ENCODE peak calls at places on chromosome X, in five cellular contexts. Z is Peyer's patch, P is stomach, N is IMR-90, F is ovary. R is an unnamed sample.

GRCh38 chrX:46325312-46325877 is 219.8 kb downstream of the ZNF674 start:
- DNase-seq in Z (no peak), P (no peak), N (peak; percentile 52), F (no peak), R (no peak)

GRCh38 chrX:85375333-85375738 is 4.1 kb downstream of the POF1B start:
- DNase-seq in Z (no peak), P (no peak), N (no peak), F (no peak), R (no peak)

GRCh38 chrX:55489315-55490009 is at the start of gene USP51:
- DNase-seq in Z (peak; percentile 43), P (peak; percentile 42), N (peak; percentile 51), F (peak; percentile 69), R (peak; percentile 55)

GRCh38 chrX:42673411-42673810 is 104.6 kb downstream of the PPP1R2C start:
- DNase-seq in Z (no peak), P (no peak), N (no peak), F (no peak), R (no peak)

GRCh38 chrX:102950908-102951866 is 14.1 kb downstream of the RAB40AL start:
- DNase-seq in Z (peak; percentile 34), P (peak; percentile 56), N (peak; percentile 27), F (peak; percentile 25), R (peak; percentile 72)

GRCh38 chrX:68998716-68999115 is 166.5 kb downstream of the PJA1 start:
- DNase-seq in Z (no peak), P (no peak), N (no peak), F (no peak), R (no peak)

GRCh38 chrX:56253832-56254703 is 21.9 kb downstream of the KLF8 start:
- DNase-seq in Z (no peak), P (no peak), N (no peak), F (no peak), R (no peak)

GRCh38 chrX:20309796-20310195 is 43.1 kb upstream of the RPS6KA3 start:
- DNase-seq in Z (no peak), P (no peak), N (peak; percentile 73), F (no peak), R (no peak)

GRCh38 chrX:113009005-113009404 is 168.4 kb upstream of the AMOT start:
- DNase-seq in Z (no peak), P (no peak), N (no peak), F (no peak), R (no peak)

GRCh38 chrX:119067023-119067739 is 5.6 kb upstream of the CT47C1 start:
- DNase-seq in Z (peak; percentile 51), P (peak; percentile 57), N (peak; percentile 49), F (peak; percentile 71), R (peak; percentile 46)

GRCh38 chrX:150690126-150690525 is 3.1 kb upstream of the MTMR1 start:
- DNase-seq in Z (no peak), P (no peak), N (peak; percentile 92), F (no peak), R (peak; percentile 19)

GRCh38 chrX:100829730-100830129 is 9.5 kb downstream of the CSTF2 start:
- DNase-seq in Z (no peak), P (no peak), N (peak; percentile 77), F (no peak), R (peak; percentile 57)

GRCh38 chrX:147957291-147957690 is 23.8 kb upstream of the FMR1NB start:
- DNase-seq in Z (no peak), P (no peak), N (no peak), F (no peak), R (no peak)

GRCh38 chrX:439236-439635 is 52.5 kb upstream of the PPP2R3B start:
- DNase-seq in Z (no peak), P (no peak), N (no peak), F (no peak), R (no peak)

GRCh38 chrX:3262906-3263305 is 83.5 kb downstream of the MXRA5 start:
- DNase-seq in Z (no peak), P (no peak), N (peak; percentile 90), F (no peak), R (no peak)

GRCh38 chrX:66728818-66729271 is 90.0 kb upstream of the EDA2R start:
- DNase-seq in Z (peak; percentile 61), P (peak; percentile 32), N (peak; percentile 59), F (peak; percentile 43), R (peak; percentile 61)

GRCh38 chrX:44432641-44433040 is 89.2 kb upstream of the EFHC2 start:
- DNase-seq in Z (no peak), P (no peak), N (peak; percentile 3), F (no peak), R (no peak)

GRCh38 chrX:74015379-74016019 is 288.5 kb upstream of the ZCCHC13 start:
- DNase-seq in Z (no peak), P (peak; percentile 73), N (peak; percentile 77), F (peak; percentile 58), R (peak; percentile 78)

GRCh38 chrX:44872319-44872816 is 620 bp upstream of the KDM6A start:
- DNase-seq in Z (no peak), P (peak; percentile 61), N (peak; percentile 4), F (peak; percentile 57), R (no peak)

GRCh38 chrX:125094901-125095300 is 224.8 kb upstream of the TEX13C start:
- DNase-seq in Z (no peak), P (no peak), N (no peak), F (no peak), R (no peak)

GRCh38 chrX:1534321-1535168 is 2.4 kb downstream of the P2RY8 start:
- DNase-seq in Z (peak; percentile 43), P (no peak), N (no peak), F (no peak), R (peak; percentile 85)

GRCh38 chrX:41781500-41781899 is 57.5 kb downstream of the GPR82 start:
- DNase-seq in Z (no peak), P (no peak), N (peak; percentile 56), F (no peak), R (peak; percentile 35)

GRCh38 chrX:131671714-131672113 is 127.8 kb downstream of the OR13H1 start:
- DNase-seq in Z (no peak), P (no peak), N (no peak), F (peak; percentile 24), R (no peak)

GRCh38 chrX:120753413-120754251 is 122.0 kb downstream of the CT47B1 start:
- DNase-seq in Z (no peak), P (no peak), N (no peak), F (no peak), R (no peak)

GRCh38 chrX:136865270-136866168 is 15.0 kb downstream of the RBMX start:
- DNase-seq in Z (no peak), P (no peak), N (no peak), F (no peak), R (no peak)

GRCh38 chrX:10015711-10016515 is 48.8 kb downstream of the CLDN34 start:
- DNase-seq in Z (peak; percentile 48), P (no peak), N (peak; percentile 35), F (peak; percentile 47), R (no peak)

GRCh38 chrX:114500622-114501021 is 83.3 kb upstream of the HTR2C start:
- DNase-seq in Z (no peak), P (no peak), N (no peak), F (no peak), R (no peak)

GRCh38 chrX:147364896-147365295 is 546.8 kb upstream of the FMR1 start:
- DNase-seq in Z (no peak), P (no peak), N (no peak), F (no peak), R (no peak)

GRCh38 chrX:24333371-24333770 is 19.5 kb upstream of the SUPT20HL2 start:
- DNase-seq in Z (no peak), P (no peak), N (no peak), F (no peak), R (no peak)

GRCh38 chrX:111200327-111200726 is 70.0 kb downstream of the CAPN6 start:
- DNase-seq in Z (no peak), P (no peak), N (no peak), F (no peak), R (no peak)

GRCh38 chrX:97858592-97858991 is 974.9 kb downstream of the RPA4 start:
- DNase-seq in Z (no peak), P (no peak), N (peak; percentile 55), F (no peak), R (no peak)

GRCh38 chrX:129678176-129678880 is 23.6 kb upstream of the APLN start:
- DNase-seq in Z (peak; percentile 66), P (peak; percentile 55), N (no peak), F (no peak), R (peak; percentile 61)

GRCh38 chrX:23937100-23937499 is 29.3 kb downstream of the CXorf58 start:
- DNase-seq in Z (no peak), P (no peak), N (peak; percentile 3), F (no peak), R (peak; percentile 31)

GRCh38 chrX:134801267-134801666 is 143.0 kb upstream of the PLAC1 start:
- DNase-seq in Z (no peak), P (no peak), N (peak; percentile 32), F (no peak), R (peak; percentile 76)

GRCh38 chrX:30804462-30804861 is 84.6 kb downstream of the TAB3 start:
- DNase-seq in Z (no peak), P (no peak), N (no peak), F (no peak), R (no peak)

GRCh38 chrX:145820825-145821224 is 3.2 kb downstream of the SLITRK2 start:
- DNase-seq in Z (no peak), P (no peak), N (no peak), F (no peak), R (no peak)

GRCh38 chrX:20547649-20548051 is 280.9 kb upstream of the RPS6KA3 start:
- DNase-seq in Z (peak; percentile 66), P (no peak), N (peak; percentile 68), F (no peak), R (peak; percentile 35)

GRCh38 chrX:39049975-39050374 is 248.7 kb downstream of the MID1IP1 start:
- DNase-seq in Z (no peak), P (no peak), N (no peak), F (no peak), R (no peak)
- TF ChIP-seq CTCF in Z (no peak), P (no peak), N (no peak), F (no peak), R (no peak)

DNA sequence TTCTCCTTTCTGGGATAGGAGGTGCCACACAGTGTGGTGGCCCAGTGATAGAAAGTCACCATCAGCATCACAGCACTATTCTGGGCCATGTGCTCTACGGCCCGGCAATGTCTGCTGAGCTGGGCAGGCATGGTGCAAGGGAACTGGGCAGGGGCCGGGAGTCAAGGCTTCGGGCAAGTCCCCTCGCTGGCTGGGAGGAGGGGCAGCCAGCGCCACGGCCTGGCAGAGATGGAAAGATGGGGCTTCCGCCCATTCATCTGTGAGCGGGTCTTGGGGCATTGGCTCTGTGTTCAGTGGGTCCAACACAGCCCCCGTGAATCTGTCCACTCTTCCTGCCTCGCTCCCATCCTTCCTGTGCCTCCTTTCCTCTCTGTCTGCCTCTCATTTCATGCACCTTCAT is 7.1 kb upstream of the ATP2B3 start:
- DNase-seq in Z (no peak), P (no peak), N (no peak), F (no peak), R (no peak)
- TF ChIP-seq POLR2A in Z (no peak), P (no peak), N (no peak), F (no peak), R (no peak)

GRCh38 chrX:53190363-53190960 is 34.5 kb downstream of the KDM5C start:
- DNase-seq in Z (no peak), P (no peak), N (no peak), F (no peak), R (peak; percentile 15)
- TF ChIP-seq CTCF in Z (no peak), P (no peak), N (peak; percentile 11), F (no peak), R (peak; percentile 12)

DNA sequence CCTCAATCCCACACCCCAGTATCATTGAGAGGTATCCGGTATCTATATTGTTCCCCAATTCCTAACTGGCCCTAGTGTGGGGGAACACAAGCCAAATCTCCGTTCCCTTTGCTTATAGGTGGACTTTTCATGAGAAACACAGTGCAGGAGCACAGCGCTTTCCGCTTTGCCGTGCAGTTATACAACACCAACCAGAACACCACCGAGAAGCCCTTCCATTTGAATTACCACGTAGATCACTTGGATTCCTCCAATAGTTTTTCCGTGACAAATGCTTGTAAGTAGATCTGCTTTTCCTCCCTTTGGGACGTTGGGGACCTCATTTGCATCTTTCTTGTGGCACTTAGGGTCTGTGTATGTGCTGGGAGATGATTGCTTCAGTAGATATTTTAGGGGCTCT is 1.6 kb downstream of the GRIA3 start:
- DNase-seq in Z (no peak), P (no peak), N (no peak), F (no peak), R (no peak)
- TF ChIP-seq POLR2A in Z (no peak), P (no peak), N (no peak), F (no peak), R (no peak)